ENCODE peak calls at places on chromosomes 11 and 22, in five cellular contexts. O is psoas muscle, B is fibroblast of pulmonary artery, T is IMR-90, Q is HL-60. E is an unnamed sample.

GRCh38 chr11:35553831-35554230 is 28.4 kb upstream of the PAMR1 start:
- DNase-seq in O (no peak), B (peak; percentile 54), T (peak; percentile 99), Q (no peak), E (no peak)

GRCh38 chr11:134535029-134536025 is 123.3 kb upstream of the B3GAT1 start:
- DNase-seq in Q (no peak), B (no peak), O (peak; percentile 36), T (no peak), E (no peak)

GRCh38 chr22:30823015-30823370 is 128.3 kb downstream of the OSBP2 start:
- DNase-seq in Q (no peak), B (no peak), T (no peak), O (no peak), E (no peak)

GRCh38 chr11:117814766-117815261 is 9.7 kb downstream of the FXYD2 start:
- DNase-seq in B (peak; percentile 18), T (no peak), Q (no peak), O (peak; percentile 82), E (peak; percentile 86)

GRCh38 chr11:130763087-130763980 is 152.9 kb downstream of the SNX19 start:
- DNase-seq in T (peak; percentile 22), B (no peak), O (no peak), Q (no peak), E (no peak)

GRCh38 chr11:128415539-128415938 is 171.8 kb downstream of the ETS1 start:
- DNase-seq in T (peak; percentile 84), B (peak; percentile 43), Q (no peak), O (no peak), E (no peak)

GRCh38 chr22:32578752-32579151 is 104.1 kb downstream of the FBXO7 start:
- DNase-seq in O (no peak), T (no peak), B (no peak), Q (no peak), E (no peak)

GRCh38 chr11:95977534-95978174 is 53.7 kb upstream of the MTMR2 start:
- DNase-seq in T (peak; percentile 69), O (no peak), Q (no peak), B (peak; percentile 83), E (no peak)

GRCh38 chr22:19287889-19288288 is 3.6 kb downstream of the CLTCL1 start:
- DNase-seq in B (peak; percentile 90), Q (no peak), O (no peak), T (peak; percentile 86), E (no peak)

GRCh38 chr22:47372111-47372581 is 609.7 kb downstream of the TBC1D22A start:
- DNase-seq in B (no peak), T (no peak), O (no peak), Q (no peak), E (no peak)

GRCh38 chr11:61728940-61729219 is 23.6 kb upstream of the MYRF start:
- DNase-seq in T (peak; percentile 50), B (peak; percentile 24), Q (no peak), O (no peak), E (no peak)

GRCh38 chr11:1128333-1129142 is 29.2 kb upstream of the MUC5AC start:
- DNase-seq in Q (no peak), O (no peak), B (no peak), T (no peak), E (peak; percentile 7)

GRCh38 chr11:69293819-69294505 is at the start of gene MYEOV:
- DNase-seq in T (no peak), Q (no peak), O (no peak), B (peak; percentile 38), E (no peak)

GRCh38 chr11:58573451-58574104 is 2.1 kb downstream of the LPXN start:
- DNase-seq in Q (peak; percentile 72), O (peak; percentile 67), T (peak; percentile 85), B (peak; percentile 86), E (no peak)

DNA sequence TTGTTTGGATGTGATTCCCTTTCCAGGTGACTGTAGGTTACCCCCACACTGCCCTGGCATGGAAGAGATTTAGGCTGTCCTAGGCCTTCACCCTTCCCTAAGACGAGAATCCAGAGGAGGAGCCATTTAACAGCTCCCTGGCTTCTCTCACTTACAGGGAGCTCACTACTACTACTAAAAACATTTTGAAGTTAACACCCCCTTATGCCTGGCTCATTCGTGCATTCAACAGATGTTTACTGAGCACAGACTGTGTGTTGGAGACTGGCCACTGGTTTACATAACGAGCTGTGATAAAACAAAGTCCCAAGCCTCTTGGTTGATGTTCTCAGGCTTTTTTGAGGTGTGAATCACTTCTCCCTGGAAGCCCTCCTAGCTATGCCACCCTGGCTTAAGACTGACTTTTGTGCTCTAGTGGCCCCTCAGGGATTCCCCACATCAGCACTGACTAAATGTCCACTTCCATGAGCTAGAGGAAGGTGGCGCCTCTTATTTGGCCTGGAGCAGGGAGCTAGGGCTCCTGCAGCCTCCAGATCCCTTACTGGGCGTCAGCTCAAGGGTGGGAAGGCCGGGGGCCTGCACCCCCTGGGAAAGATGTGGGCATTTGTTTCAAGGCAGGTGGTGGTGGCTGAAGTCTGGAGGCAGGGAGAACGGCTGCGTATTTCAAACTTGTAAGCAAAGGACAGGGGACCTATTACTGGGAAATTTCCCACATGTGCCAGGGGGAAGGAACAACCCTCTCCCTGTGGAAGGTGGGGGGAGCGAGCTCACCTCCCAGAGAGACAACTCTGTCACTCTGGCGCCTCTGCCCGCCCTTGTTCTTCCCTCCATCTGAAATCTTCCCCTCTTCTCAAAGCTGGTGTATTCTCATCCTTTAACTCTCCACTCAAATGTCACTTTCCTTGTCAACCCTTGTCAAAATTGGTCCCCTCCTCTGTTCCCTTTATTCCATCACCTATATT is 19.4 kb upstream of the MALAT1 start:
- DNase-seq in O (peak; percentile 82), B (peak; percentile 94), Q (no peak), T (peak; percentile 95), E (no peak)
- TF ChIP-seq CTCF in O (peak; percentile 41), B (peak; percentile 50), Q (no peak), T (peak; percentile 61), E (no peak)

GRCh38 chr22:37696657-37697539 is at the start of gene TRIOBP:
- DNase-seq in O (peak; percentile 97), T (peak; percentile 91), Q (no peak), B (peak; percentile 93), E (peak; percentile 76)
- TF ChIP-seq CTCF in O (peak; percentile 44), T (peak; percentile 53), Q (no peak), B (peak; percentile 40), E (no peak)

GRCh38 chr11:112227002-112227401 is 774 bp downstream of the PTS start:
- DNase-seq in T (peak; percentile 48), Q (no peak), O (no peak), B (peak; percentile 49), E (no peak)

GRCh38 chr11:112223754-112224532 is 2.3 kb upstream of the PTS start:
- DNase-seq in Q (no peak), O (no peak), T (no peak), B (no peak), E (no peak)

GRCh38 chr11:112227471-112227870 is 1.2 kb downstream of the PTS start:
- DNase-seq in T (no peak), O (no peak), B (no peak), Q (no peak), E (no peak)

GRCh38 chr11:112225753-112226061 is 521 bp upstream of the PTS start:
- DNase-seq in Q (no peak), O (peak; percentile 81), T (peak; percentile 71), B (no peak), E (no peak)

GRCh38 chr11:112226062-112226921 is at the start of gene PTS:
- DNase-seq in Q (peak; percentile 69), B (peak; percentile 87), O (peak; percentile 94), T (peak; percentile 82), E (peak; percentile 87)
- TF ChIP-seq CTCF in Q (no peak), B (no peak), O (no peak), T (no peak), E (no peak)

GRCh38 chr11:94719864-94720263 is 48.3 kb upstream of the AMOTL1 start:
- DNase-seq in O (no peak), B (no peak), T (no peak), Q (no peak), E (no peak)

GRCh38 chr11:94722735-94723134 is 45.4 kb upstream of the AMOTL1 start:
- DNase-seq in B (no peak), Q (no peak), T (no peak), O (no peak), E (no peak)

GRCh38 chr11:94715225-94715624 is 52.9 kb upstream of the AMOTL1 start:
- DNase-seq in T (no peak), O (no peak), Q (no peak), B (no peak), E (no peak)

GRCh38 chr11:94721565-94722292 is 46.4 kb upstream of the AMOTL1 start:
- DNase-seq in O (no peak), Q (no peak), T (no peak), B (no peak), E (no peak)

DNA sequence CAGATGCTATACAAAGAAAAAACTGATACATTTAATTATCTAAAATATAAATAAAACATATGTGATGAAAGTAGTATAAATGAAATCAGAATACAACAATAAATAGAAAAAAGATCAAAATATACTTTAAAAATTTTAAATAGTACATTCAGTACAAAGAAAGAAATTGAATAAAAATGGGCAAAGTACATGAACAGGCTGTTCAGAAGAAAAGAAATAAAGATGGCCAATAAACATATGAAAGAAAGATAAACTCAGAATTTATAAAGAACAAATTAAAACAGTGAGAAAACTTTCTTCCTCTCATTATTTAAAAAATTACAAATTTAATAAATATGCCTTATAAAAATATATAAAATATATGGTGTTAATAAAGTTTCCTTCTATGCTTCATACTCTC is 50.5 kb upstream of the AMOTL1 start:
- DNase-seq in T (no peak), Q (no peak), O (no peak), B (no peak), E (no peak)
- TF ChIP-seq CTCF in T (no peak), Q (no peak), O (no peak), B (no peak), E (no peak)

GRCh38 chr11:123505546-123506299 is 75.7 kb downstream of the GRAMD1B start:
- DNase-seq in O (no peak), T (no peak), B (no peak), Q (no peak), E (no peak)

GRCh38 chr11:123510579-123510905 is 80.5 kb downstream of the GRAMD1B start:
- DNase-seq in B (no peak), T (no peak), O (no peak), Q (no peak), E (no peak)

GRCh38 chr11:123507043-123507442 is 77.0 kb downstream of the GRAMD1B start:
- DNase-seq in T (peak; percentile 42), O (no peak), B (no peak), Q (no peak), E (no peak)

GRCh38 chr11:123511037-123511870 is 81.2 kb downstream of the GRAMD1B start:
- DNase-seq in T (peak; percentile 88), O (peak; percentile 87), B (peak; percentile 91), Q (peak; percentile 49), E (peak; percentile 52)

DNA sequence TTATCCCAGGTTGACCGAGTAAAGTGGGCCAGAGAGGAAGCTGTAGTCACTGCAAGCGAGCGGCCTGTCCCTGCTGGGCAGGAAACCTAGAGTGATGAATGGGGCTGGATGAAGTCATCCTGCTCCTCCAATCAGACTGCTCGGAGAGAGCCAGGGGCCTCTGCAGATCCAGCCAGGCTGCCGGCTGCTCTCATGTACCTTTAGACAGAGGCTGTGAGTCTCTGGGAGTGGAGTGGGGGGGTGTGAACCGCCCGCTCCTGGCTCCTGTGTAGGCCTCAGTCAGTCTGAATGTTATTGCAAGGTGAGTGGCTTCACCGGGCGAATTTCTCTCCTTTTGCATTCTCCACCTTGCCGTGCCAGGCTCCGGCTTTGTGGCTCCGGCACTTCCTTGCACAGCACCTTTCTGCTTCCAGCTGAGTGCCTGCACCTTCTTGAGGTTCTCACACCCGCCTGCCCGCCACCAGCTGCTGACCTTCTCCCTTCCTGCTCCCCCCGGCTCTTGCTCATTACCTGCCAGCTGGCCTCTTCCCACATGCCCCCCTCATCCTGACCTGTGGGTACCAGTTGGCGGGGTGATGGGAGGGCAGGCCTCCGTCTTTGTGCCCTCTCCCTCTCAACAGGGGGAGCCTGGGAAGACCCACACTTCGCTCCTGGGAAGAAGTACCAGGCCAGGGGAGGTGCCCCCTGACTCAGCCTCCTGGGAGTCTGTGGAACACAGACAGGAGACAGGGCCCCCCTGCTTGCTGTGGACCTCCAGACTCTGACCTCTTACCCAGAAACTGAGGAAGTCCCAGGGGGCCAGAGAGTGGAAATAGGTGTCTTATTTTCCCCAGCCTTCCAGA is 79.9 kb downstream of the GRAMD1B start:
- DNase-seq in B (peak; percentile 81), O (no peak), T (peak; percentile 91), Q (no peak), E (no peak)
- TF ChIP-seq CTCF in B (no peak), O (no peak), T (no peak), Q (no peak), E (no peak)

E was measured in activated B cell treated with CpG ODN at 0.5 μM for 24 hours.